ENCODE peak calls at places on chromosomes 3 and 15, in six cellular contexts. One of them, this sample, is unnamed.
A peak's percentile ranks its signal among the peaks of the same experiment; 100 is the strongest.

GRCh38 chr3:76679510-76679909 is 360.4 kb upstream of the ROBO2 start:
- DNase-seq in GM23248: no peak
- DNase-seq in HCT116: no peak
- DNase-seq in H1: no peak
- DNase-seq in astrocyte: no peak
- DNase-seq in NT2/D1: no peak
- DNase-seq in this sample: no peak

GRCh38 chr15:32669870-32670623 is 28.5 kb downstream of the SCG5 start:
- DNase-seq in astrocyte: no peak
- DNase-seq in NT2/D1: no peak
- DNase-seq in H1: no peak
- DNase-seq in HCT116: no peak
- DNase-seq in GM23248: peak; percentile 91
- DNase-seq in this sample: no peak

GRCh38 chr3:160837394-160837975 is 81.5 kb downstream of the PPM1L start:
- DNase-seq in HCT116: no peak
- DNase-seq in NT2/D1: no peak
- DNase-seq in H1: no peak
- DNase-seq in GM23248: no peak
- DNase-seq in astrocyte: no peak
- DNase-seq in this sample: no peak

GRCh38 chr3:64278631-64279030 is 53.4 kb upstream of the PRICKLE2 start:
- DNase-seq in H1: no peak
- DNase-seq in astrocyte: peak; percentile 65
- DNase-seq in NT2/D1: peak; percentile 15
- DNase-seq in GM23248: no peak
- DNase-seq in HCT116: no peak
- DNase-seq in this sample: no peak

GRCh38 chr3:174097686-174098085 is 700.1 kb downstream of the NLGN1 start:
- DNase-seq in H1: no peak
- DNase-seq in astrocyte: no peak
- DNase-seq in GM23248: no peak
- DNase-seq in NT2/D1: no peak
- DNase-seq in HCT116: no peak
- DNase-seq in this sample: no peak

GRCh38 chr15:50117628-50118027 is 1.4 kb downstream of the ATP8B4 start:
- DNase-seq in H1: no peak
- DNase-seq in HCT116: no peak
- DNase-seq in NT2/D1: no peak
- DNase-seq in GM23248: no peak
- DNase-seq in astrocyte: no peak
- DNase-seq in this sample: no peak

GRCh38 chr3:20527368-20527767 is 341.4 kb upstream of the SGO1 start:
- DNase-seq in GM23248: no peak
- DNase-seq in NT2/D1: no peak
- DNase-seq in HCT116: no peak
- DNase-seq in H1: no peak
- DNase-seq in astrocyte: no peak
- DNase-seq in this sample: no peak

GRCh38 chr3:108297636-108298035 is 1.3 kb downstream of the HHLA2 start:
- DNase-seq in HCT116: no peak
- DNase-seq in NT2/D1: no peak
- DNase-seq in astrocyte: no peak
- DNase-seq in GM23248: no peak
- DNase-seq in H1: no peak
- DNase-seq in this sample: no peak

GRCh38 chr3:165786013-165786412 is 51.2 kb downstream of the BCHE start:
- DNase-seq in astrocyte: no peak
- DNase-seq in HCT116: no peak
- DNase-seq in H1: no peak
- DNase-seq in GM23248: no peak
- DNase-seq in NT2/D1: no peak
- DNase-seq in this sample: no peak

GRCh38 chr15:83378921-83379561 is 68.1 kb upstream of the SH3GL3 start:
- DNase-seq in HCT116: peak; percentile 8
- DNase-seq in astrocyte: no peak
- DNase-seq in H1: no peak
- DNase-seq in GM23248: no peak
- DNase-seq in NT2/D1: no peak
- DNase-seq in this sample: no peak

GRCh38 chr3:56785499-56785898 is 16.2 kb downstream of the ARHGEF3 start:
- DNase-seq in GM23248: no peak
- DNase-seq in HCT116: no peak
- DNase-seq in NT2/D1: no peak
- DNase-seq in astrocyte: no peak
- DNase-seq in H1: no peak
- DNase-seq in this sample: no peak

GRCh38 chr3:190014940-190015339 is 105.8 kb downstream of the P3H2 start:
- DNase-seq in astrocyte: no peak
- DNase-seq in NT2/D1: no peak
- DNase-seq in GM23248: no peak
- DNase-seq in HCT116: no peak
- DNase-seq in H1: no peak
- DNase-seq in this sample: no peak

GRCh38 chr3:190016966-190017365 is 103.7 kb downstream of the P3H2 start:
- DNase-seq in NT2/D1: no peak
- DNase-seq in astrocyte: no peak
- DNase-seq in GM23248: no peak
- DNase-seq in HCT116: no peak
- DNase-seq in H1: no peak
- DNase-seq in this sample: no peak

GRCh38 chr3:190012314-190012782 is 108.3 kb downstream of the P3H2 start:
- DNase-seq in NT2/D1: peak; percentile 52
- DNase-seq in H1: no peak
- DNase-seq in HCT116: peak; percentile 49
- DNase-seq in GM23248: peak; percentile 55
- DNase-seq in astrocyte: peak; percentile 89
- DNase-seq in this sample: peak; percentile 36

GRCh38 chr3:190012784-190013183 is 107.9 kb downstream of the P3H2 start:
- DNase-seq in NT2/D1: no peak
- DNase-seq in HCT116: peak; percentile 33
- DNase-seq in astrocyte: peak; percentile 57
- DNase-seq in H1: no peak
- DNase-seq in GM23248: no peak
- DNase-seq in this sample: no peak

GRCh38 chr3:190013943-190014924 is 106.5 kb downstream of the P3H2 start:
- DNase-seq in HCT116: no peak
- DNase-seq in H1: no peak
- DNase-seq in NT2/D1: no peak
- DNase-seq in astrocyte: peak; percentile 68
- DNase-seq in GM23248: peak; percentile 32
- DNase-seq in this sample: no peak
- H3K9ac ChIP-seq in HCT116: no peak overlapping the region
- H3K9ac ChIP-seq in H1: no peak overlapping the region
- H3K9ac ChIP-seq in NT2/D1: no peak overlapping the region
- H3K9ac ChIP-seq in astrocyte: no peak overlapping the region
- H3K9ac ChIP-seq in GM23248: no peak overlapping the region
- H3K9ac ChIP-seq in this sample: no peak overlapping the region

DNA sequence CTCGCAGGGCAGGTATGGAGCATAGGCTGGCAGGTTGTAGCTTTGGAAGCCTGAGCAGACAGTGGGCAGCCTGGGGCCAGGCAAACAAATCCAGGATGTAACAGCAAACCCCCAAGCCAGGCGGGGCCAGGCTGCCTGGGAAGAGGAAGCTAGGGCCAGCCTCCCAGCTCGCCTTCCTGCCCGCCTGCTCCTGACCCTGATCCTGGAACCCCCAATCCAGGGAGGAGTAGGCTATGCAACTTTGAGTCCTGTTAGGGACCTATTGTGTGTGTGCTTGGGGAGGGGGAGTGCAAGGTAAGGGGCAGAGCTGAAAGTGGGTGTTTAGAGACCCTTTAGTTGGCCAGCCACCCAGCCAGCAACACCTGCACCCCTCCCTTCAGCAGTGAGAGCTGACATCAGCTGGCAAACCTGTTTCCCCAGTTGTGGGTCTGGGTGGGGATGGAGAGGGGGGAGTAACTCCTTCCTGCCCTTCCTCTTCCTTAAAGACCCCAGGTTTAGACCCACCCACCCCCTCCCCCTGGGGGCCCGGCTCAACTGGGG is 2.5 kb downstream of the NBEAL2 start:
- DNase-seq in HCT116: no peak
- DNase-seq in astrocyte: no peak
- DNase-seq in H1: no peak
- DNase-seq in NT2/D1: no peak
- DNase-seq in GM23248: no peak
- DNase-seq in this sample: no peak
- H3K4me3 ChIP-seq in HCT116: no peak overlapping the region
- H3K4me3 ChIP-seq in astrocyte: no peak overlapping the region
- H3K4me3 ChIP-seq in H1: peak overlapping the region; percentile 22
- H3K4me3 ChIP-seq in NT2/D1: no peak overlapping the region
- H3K4me3 ChIP-seq in GM23248: no peak overlapping the region
- H3K4me3 ChIP-seq in this sample: no peak overlapping the region

DNA sequence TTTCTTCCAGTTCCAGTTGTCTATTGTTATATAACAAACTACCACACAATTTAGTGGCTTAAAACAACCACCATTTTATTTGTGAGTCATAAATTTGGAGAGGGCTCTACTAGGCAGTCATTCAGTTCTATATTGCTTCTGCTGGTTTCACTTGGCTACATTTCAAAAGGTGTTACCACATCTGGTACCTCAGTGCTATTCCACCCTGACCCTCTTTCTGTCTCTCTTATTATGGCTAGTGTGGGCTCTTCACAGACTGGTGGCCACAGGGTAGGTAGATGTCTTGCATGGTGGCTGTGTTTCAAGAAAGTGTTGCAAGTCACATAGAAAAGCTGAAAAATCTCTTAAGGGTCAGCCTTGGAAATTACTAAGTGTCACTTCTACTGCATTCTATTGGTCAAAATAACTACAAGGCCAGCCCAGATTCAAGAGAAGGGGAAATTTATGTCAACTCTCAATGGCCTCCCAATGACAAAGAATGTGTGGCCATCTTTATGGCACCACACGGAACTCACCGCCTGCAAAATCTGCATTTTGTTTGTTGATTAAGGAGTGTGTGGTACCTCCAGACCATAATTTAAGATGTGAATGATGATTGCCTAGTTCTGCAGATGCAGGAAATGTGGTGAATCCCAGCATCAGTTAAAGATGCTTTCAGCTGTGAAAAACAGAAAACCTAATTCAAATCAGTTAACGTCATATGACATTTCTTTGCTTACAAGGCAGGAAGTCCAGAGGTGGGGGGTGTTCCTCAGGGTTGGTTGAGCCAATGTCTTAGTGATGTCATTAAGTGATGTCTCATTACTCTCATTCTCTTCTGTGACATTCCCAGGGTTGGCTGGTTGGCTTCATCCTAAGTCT is 105.8 kb upstream of the RASGRP1 start:
- DNase-seq in GM23248: peak; percentile 6
- DNase-seq in NT2/D1: no peak
- DNase-seq in HCT116: no peak
- DNase-seq in astrocyte: no peak
- DNase-seq in H1: no peak
- DNase-seq in this sample: no peak
- H3K4me1 ChIP-seq in GM23248: no peaks in the 10 kb centered on the region
- H3K4me1 ChIP-seq in NT2/D1: no peaks in the 10 kb centered on the region
- H3K4me1 ChIP-seq in HCT116: no peaks in the 10 kb centered on the region
- H3K4me1 ChIP-seq in astrocyte: no peaks in the 10 kb centered on the region
- H3K4me1 ChIP-seq in H1: no peaks in the 10 kb centered on the region
- H3K4me1 ChIP-seq in this sample: no peaks in the 10 kb centered on the region

DNA sequence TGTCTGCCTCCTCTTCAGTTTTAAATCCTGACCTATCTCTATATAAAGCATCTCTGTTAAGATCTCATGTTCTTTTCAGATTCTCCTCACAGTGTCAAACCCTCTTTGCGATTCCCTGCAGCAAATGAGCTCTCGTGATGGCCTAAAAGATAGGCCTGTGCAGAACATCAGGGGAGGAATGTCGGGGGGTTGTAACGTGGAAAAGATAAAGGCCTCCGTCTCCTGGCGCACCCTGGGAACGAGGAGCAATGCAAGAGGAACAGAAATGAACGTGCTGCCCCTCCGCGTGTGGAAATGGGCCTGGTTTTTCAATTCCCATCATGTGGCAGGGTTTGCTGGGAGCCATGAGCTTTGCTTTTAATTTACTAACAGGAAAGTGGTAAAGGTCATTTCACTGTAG is 285.0 kb upstream of the TPM1 start:
- DNase-seq in astrocyte: no peak
- DNase-seq in H1: no peak
- DNase-seq in GM23248: no peak
- DNase-seq in NT2/D1: no peak
- DNase-seq in HCT116: no peak
- DNase-seq in this sample: no peak
- H3K9ac ChIP-seq in astrocyte: peak overlapping the region; percentile 72
- H3K9ac ChIP-seq in H1: no peak overlapping the region
- H3K9ac ChIP-seq in GM23248: peak overlapping the region; percentile 75
- H3K9ac ChIP-seq in NT2/D1: no peak overlapping the region
- H3K9ac ChIP-seq in HCT116: no peak overlapping the region
- H3K9ac ChIP-seq in this sample: no peak overlapping the region

GRCh38 chr3:41320953-41321641 is 121.8 kb downstream of the CTNNB1 start:
- DNase-seq in GM23248: no peak
- DNase-seq in H1: no peak
- DNase-seq in NT2/D1: peak; percentile 44
- DNase-seq in HCT116: no peak
- DNase-seq in astrocyte: no peak
- DNase-seq in this sample: no peak
- H3K4me3 ChIP-seq in GM23248: no peak overlapping the region
- H3K4me3 ChIP-seq in H1: peak overlapping the region; percentile 28
- H3K4me3 ChIP-seq in NT2/D1: no peak overlapping the region
- H3K4me3 ChIP-seq in HCT116: no peak overlapping the region
- H3K4me3 ChIP-seq in astrocyte: no peak overlapping the region
- H3K4me3 ChIP-seq in this sample: no peak overlapping the region

DNA sequence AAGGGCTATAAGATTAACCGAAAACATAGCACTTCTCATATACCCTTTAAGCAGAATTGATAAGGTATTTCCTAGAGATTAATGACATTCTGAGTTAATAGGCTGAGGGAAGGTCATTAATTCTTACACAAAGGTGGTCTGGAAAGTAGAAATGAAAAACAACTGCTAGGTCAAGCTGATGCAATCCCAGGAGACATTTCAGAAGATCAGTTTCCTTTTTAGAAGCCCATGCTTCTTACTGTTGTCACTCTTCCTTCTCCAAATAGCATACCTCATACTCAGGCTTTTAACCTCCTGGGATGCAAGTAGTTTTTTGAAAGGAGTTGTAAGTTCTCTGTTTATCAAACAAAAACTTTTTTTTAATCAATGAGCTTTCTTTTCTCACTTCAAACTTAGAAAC is 8.8 kb downstream of the FILIP1L start:
- DNase-seq in HCT116: no peak
- DNase-seq in NT2/D1: no peak
- DNase-seq in H1: no peak
- DNase-seq in astrocyte: no peak
- DNase-seq in GM23248: peak; percentile 8
- DNase-seq in this sample: no peak
- H3K4me1 ChIP-seq in HCT116: no peaks in the 10 kb centered on the region
- H3K4me1 ChIP-seq in NT2/D1: no peaks in the 10 kb centered on the region
- H3K4me1 ChIP-seq in H1: no peaks in the 10 kb centered on the region
- H3K4me1 ChIP-seq in astrocyte: peaks cover 22% of the 10 kb centered on the region
- H3K4me1 ChIP-seq in GM23248: peaks cover 36% of the 10 kb centered on the region
- H3K4me1 ChIP-seq in this sample: no peaks in the 10 kb centered on the region

DNA sequence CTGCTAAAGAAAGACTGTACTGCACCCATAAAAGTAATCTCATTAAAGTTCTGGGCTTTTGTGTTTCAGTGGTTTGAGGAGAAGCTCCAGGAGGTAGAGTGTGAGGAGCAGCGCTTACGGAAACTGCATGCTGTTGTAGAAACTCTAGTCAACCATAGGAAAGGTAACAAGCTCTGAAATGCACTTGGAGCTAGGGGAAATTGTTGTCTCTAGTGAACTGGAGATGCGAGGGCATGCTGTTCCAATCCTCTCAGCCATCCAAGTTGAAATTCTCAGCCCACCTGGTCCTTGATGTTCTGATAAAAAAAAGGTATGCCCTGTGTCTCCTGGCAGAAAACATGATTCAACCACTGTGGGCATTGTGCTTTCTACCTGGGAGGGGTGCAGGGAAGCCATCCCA is 21.4 kb upstream of the SNX22 start:
- DNase-seq in H1: no peak
- DNase-seq in astrocyte: no peak
- DNase-seq in NT2/D1: no peak
- DNase-seq in GM23248: no peak
- DNase-seq in HCT116: no peak
- DNase-seq in this sample: no peak
- H3K9ac ChIP-seq in H1: no peak overlapping the region
- H3K9ac ChIP-seq in astrocyte: no peak overlapping the region
- H3K9ac ChIP-seq in NT2/D1: no peak overlapping the region
- H3K9ac ChIP-seq in GM23248: no peak overlapping the region
- H3K9ac ChIP-seq in HCT116: no peak overlapping the region
- H3K9ac ChIP-seq in this sample: no peak overlapping the region

This sample was measured in neuronal stem cell.